ENCODE peak calls at places on chromosomes 1 and 21, in four cellular contexts. One of them, this sample, is unnamed. For H3K27me3, the result is how much of the 10 kb centered on the place peaks cover.

GRCh38 chr1:3352952-3353331 is 101.5 kb upstream of the ARHGEF16 start:
- DNase-seq in cardiac muscle cell: no peak
- DNase-seq in psoas muscle: no peak
- DNase-seq in GM23248: peak
- DNase-seq in this sample: no peak

GRCh38 chr1:219812491-219813221 is 115.7 kb downstream of the SLC30A10 start:
- DNase-seq in cardiac muscle cell: peak
- DNase-seq in psoas muscle: no peak
- DNase-seq in GM23248: peak
- DNase-seq in this sample: peak

GRCh38 chr1:24926596-24927249 is 3.4 kb downstream of the RUNX3 start:
- DNase-seq in cardiac muscle cell: peak
- DNase-seq in psoas muscle: no peak
- DNase-seq in GM23248: peak
- DNase-seq in this sample: no peak

GRCh38 chr1:85911742-85912141 is 203.5 kb upstream of the ZNHIT6 start:
- DNase-seq in cardiac muscle cell: no peak
- DNase-seq in psoas muscle: no peak
- DNase-seq in GM23248: peak
- DNase-seq in this sample: no peak

GRCh38 chr1:14300991-14301703 is 297.3 kb upstream of the KAZN start:
- DNase-seq in cardiac muscle cell: no peak
- DNase-seq in psoas muscle: peak
- DNase-seq in GM23248: no peak
- DNase-seq in this sample: no peak

GRCh38 chr1:204927673-204928641 is 57.3 kb downstream of the NFASC start:
- DNase-seq in cardiac muscle cell: no peak
- DNase-seq in psoas muscle: no peak
- DNase-seq in GM23248: no peak
- DNase-seq in this sample: peak

GRCh38 chr1:62528015-62528414 is 69.3 kb upstream of the ANGPTL3 start:
- DNase-seq in cardiac muscle cell: no peak
- DNase-seq in psoas muscle: no peak
- DNase-seq in GM23248: no peak
- DNase-seq in this sample: no peak

GRCh38 chr1:205456868-205457724 is 1.3 kb upstream of the BLACAT1 start:
- DNase-seq in cardiac muscle cell: peak
- DNase-seq in psoas muscle: no peak
- DNase-seq in GM23248: no peak
- DNase-seq in this sample: peak

GRCh38 chr1:202034683-202035462 is 24.5 kb downstream of the ELF3 start:
- DNase-seq in cardiac muscle cell: peak
- DNase-seq in psoas muscle: peak
- DNase-seq in GM23248: peak
- DNase-seq in this sample: peak

GRCh38 chr1:174206148-174206826 is 47.0 kb downstream of the RABGAP1L start:
- DNase-seq in cardiac muscle cell: no peak
- DNase-seq in psoas muscle: no peak
- DNase-seq in GM23248: peak
- DNase-seq in this sample: no peak

GRCh38 chr1:226349801-226350503 is 41.0 kb upstream of the LIN9 start:
- DNase-seq in cardiac muscle cell: no peak
- DNase-seq in psoas muscle: no peak
- DNase-seq in GM23248: no peak
- DNase-seq in this sample: no peak

GRCh38 chr1:77524038-77524437 is 158.4 kb downstream of the ZZZ3 start:
- DNase-seq in cardiac muscle cell: no peak
- DNase-seq in psoas muscle: no peak
- DNase-seq in GM23248: no peak
- DNase-seq in this sample: no peak

GRCh38 chr1:230208619-230209261 is 141.7 kb downstream of the GALNT2 start:
- DNase-seq in cardiac muscle cell: peak
- DNase-seq in psoas muscle: no peak
- DNase-seq in GM23248: no peak
- DNase-seq in this sample: no peak

GRCh38 chr1:25711555-25712298 is 88.3 kb upstream of the SELENON start:
- DNase-seq in cardiac muscle cell: no peak
- DNase-seq in psoas muscle: no peak
- DNase-seq in GM23248: peak
- DNase-seq in this sample: no peak

GRCh38 chr1:8090241-8090702 is 64.2 kb upstream of the ERRFI1 start:
- DNase-seq in cardiac muscle cell: no peak
- DNase-seq in psoas muscle: no peak
- DNase-seq in GM23248: peak
- DNase-seq in this sample: no peak

GRCh38 chr1:119873166-119874025 is 22.9 kb downstream of the ADAM30 start:
- DNase-seq in cardiac muscle cell: peak
- DNase-seq in psoas muscle: no peak
- DNase-seq in GM23248: peak
- DNase-seq in this sample: no peak

GRCh38 chr1:17568014-17568413 is 28.5 kb downstream of the ARHGEF10L start:
- DNase-seq in cardiac muscle cell: no peak
- DNase-seq in psoas muscle: no peak
- DNase-seq in GM23248: no peak
- DNase-seq in this sample: no peak

GRCh38 chr1:110462093-110462492 is 11.1 kb downstream of the PROK1 start:
- DNase-seq in cardiac muscle cell: no peak
- DNase-seq in psoas muscle: no peak
- DNase-seq in GM23248: no peak
- DNase-seq in this sample: no peak

GRCh38 chr1:4585705-4586104 is 68.7 kb upstream of the AJAP1 start:
- DNase-seq in cardiac muscle cell: no peak
- DNase-seq in psoas muscle: no peak
- DNase-seq in GM23248: no peak
- DNase-seq in this sample: no peak

DNA sequence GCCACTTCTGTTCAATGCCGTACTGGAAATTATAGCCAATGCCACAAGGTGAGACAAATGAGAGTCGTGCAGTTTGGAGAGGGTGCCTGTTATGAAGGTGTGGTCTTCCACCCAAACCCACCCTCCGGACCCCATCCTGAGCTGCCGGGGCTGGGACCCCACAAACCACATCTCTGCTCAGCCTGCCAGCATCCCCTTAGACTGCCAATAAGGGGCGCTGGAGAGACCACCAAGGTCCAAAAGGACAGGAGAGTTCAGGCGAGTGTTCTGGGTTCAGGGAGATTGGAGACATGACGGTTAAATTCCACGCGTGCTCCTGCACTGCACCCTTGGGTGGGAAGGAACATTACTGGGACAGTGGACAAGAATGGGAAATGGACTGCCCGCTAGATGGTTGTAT is 48.7 kb upstream of the COL18A1 start:
- DNase-seq in cardiac muscle cell: no peak
- DNase-seq in psoas muscle: no peak
- DNase-seq in GM23248: no peak
- DNase-seq in this sample: no peak
- H3K27ac ChIP-seq in cardiac muscle cell: no peak
- H3K27ac ChIP-seq in psoas muscle: peak
- H3K27ac ChIP-seq in GM23248: no peak
- H3K27ac ChIP-seq in this sample: no peak

GRCh38 chr1:32427264-32427963 is 33.2 kb upstream of the BSDC1 start:
- DNase-seq in cardiac muscle cell: no peak
- DNase-seq in psoas muscle: no peak
- DNase-seq in GM23248: no peak
- DNase-seq in this sample: no peak
- H3K27me3 ChIP-seq in cardiac muscle cell: under half
- H3K27me3 ChIP-seq in psoas muscle: under half
- H3K27me3 ChIP-seq in GM23248: half or more
- H3K27me3 ChIP-seq in this sample: under half

GRCh38 chr1:152510503-152510902 is at the start of gene LCE5A:
- DNase-seq in cardiac muscle cell: no peak
- DNase-seq in psoas muscle: no peak
- DNase-seq in GM23248: no peak
- DNase-seq in this sample: no peak

GRCh38 chr1:152514715-152515453 is 602 bp downstream of the CRCT1 start:
- DNase-seq in cardiac muscle cell: no peak
- DNase-seq in psoas muscle: no peak
- DNase-seq in GM23248: peak
- DNase-seq in this sample: no peak

GRCh38 chr1:152513081-152513480 is 1.2 kb upstream of the CRCT1 start:
- DNase-seq in cardiac muscle cell: no peak
- DNase-seq in psoas muscle: no peak
- DNase-seq in GM23248: no peak
- DNase-seq in this sample: no peak

GRCh38 chr1:152515454-152515823 is 1.2 kb downstream of the CRCT1 start:
- DNase-seq in cardiac muscle cell: no peak
- DNase-seq in psoas muscle: no peak
- DNase-seq in GM23248: peak
- DNase-seq in this sample: no peak

DNA sequence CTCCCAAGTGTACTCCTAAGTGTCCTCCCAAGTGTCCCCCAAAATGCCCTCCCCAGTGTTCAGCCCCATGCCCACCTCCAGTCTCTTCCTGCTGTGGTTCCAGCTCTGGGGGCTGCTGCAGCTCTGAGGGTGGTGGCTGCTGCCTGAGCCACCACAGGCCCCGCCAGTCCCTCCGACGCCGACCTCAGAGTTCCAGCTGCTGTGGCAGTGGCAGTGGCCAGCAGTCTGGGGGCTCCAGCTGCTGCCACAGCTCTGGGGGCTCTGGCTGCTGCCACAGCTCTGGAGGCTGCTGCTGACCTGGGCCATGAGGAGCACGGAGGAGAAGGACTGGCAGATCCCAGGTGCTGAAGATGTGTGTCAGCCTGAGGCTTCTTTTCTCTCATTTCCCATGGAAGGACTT is 993 bp downstream of the LCE5A start:
- DNase-seq in cardiac muscle cell: no peak
- DNase-seq in psoas muscle: no peak
- DNase-seq in GM23248: no peak
- DNase-seq in this sample: no peak
- H3K27ac ChIP-seq in cardiac muscle cell: no peak
- H3K27ac ChIP-seq in psoas muscle: no peak
- H3K27ac ChIP-seq in GM23248: no peak
- H3K27ac ChIP-seq in this sample: no peak

GRCh38 chr1:41285818-41286217 is 43.7 kb upstream of the SCMH1 start:
- DNase-seq in cardiac muscle cell: no peak
- DNase-seq in psoas muscle: no peak
- DNase-seq in GM23248: no peak
- DNase-seq in this sample: no peak
- H3K27me3 ChIP-seq in cardiac muscle cell: under half
- H3K27me3 ChIP-seq in psoas muscle: under half
- H3K27me3 ChIP-seq in GM23248: half or more
- H3K27me3 ChIP-seq in this sample: under half

GRCh38 chr1:39394598-39394997 is 96.8 kb upstream of the BMP8A start:
- DNase-seq in cardiac muscle cell: no peak
- DNase-seq in psoas muscle: no peak
- DNase-seq in GM23248: no peak
- DNase-seq in this sample: no peak

GRCh38 chr1:39396671-39397070 is 94.8 kb upstream of the BMP8A start:
- DNase-seq in cardiac muscle cell: no peak
- DNase-seq in psoas muscle: no peak
- DNase-seq in GM23248: no peak
- DNase-seq in this sample: no peak

GRCh38 chr1:39393645-39394044 is 97.8 kb upstream of the BMP8A start:
- DNase-seq in cardiac muscle cell: no peak
- DNase-seq in psoas muscle: no peak
- DNase-seq in GM23248: no peak
- DNase-seq in this sample: no peak

GRCh38 chr1:39394059-39394458 is 97.4 kb upstream of the BMP8A start:
- DNase-seq in cardiac muscle cell: no peak
- DNase-seq in psoas muscle: no peak
- DNase-seq in GM23248: no peak
- DNase-seq in this sample: no peak

DNA sequence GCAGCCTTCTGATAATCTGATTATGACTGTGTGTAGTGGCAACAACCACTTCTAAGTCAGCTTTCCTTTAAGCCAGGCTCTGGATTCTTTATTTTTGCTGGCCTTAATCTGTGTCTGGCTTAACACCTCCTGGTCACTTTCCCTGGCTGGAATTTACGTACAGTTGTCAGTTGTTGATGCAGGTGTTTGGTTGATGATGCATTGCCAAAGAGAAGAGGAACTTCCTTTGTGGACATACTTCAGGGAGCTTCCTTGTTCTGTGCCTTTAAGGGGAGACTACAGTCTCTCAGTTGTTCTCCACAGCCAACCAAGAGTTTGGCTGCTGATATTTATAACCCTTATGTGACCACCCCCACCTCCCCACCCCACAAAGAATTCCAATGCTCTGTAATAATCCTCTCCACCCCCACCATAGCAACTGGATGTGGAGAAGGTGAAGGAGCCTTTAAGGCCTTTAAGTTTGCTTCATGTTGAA is 96.0 kb upstream of the BMP8A start:
- DNase-seq in cardiac muscle cell: peak
- DNase-seq in psoas muscle: no peak
- DNase-seq in GM23248: peak
- DNase-seq in this sample: peak
- H3K27ac ChIP-seq in cardiac muscle cell: peak
- H3K27ac ChIP-seq in psoas muscle: peak
- H3K27ac ChIP-seq in GM23248: peak
- H3K27ac ChIP-seq in this sample: no peak

GRCh38 chr21:45496151-45496967 is 45.9 kb downstream of the SLC19A1 start:
- DNase-seq in cardiac muscle cell: no peak
- DNase-seq in psoas muscle: peak
- DNase-seq in GM23248: no peak
- DNase-seq in this sample: no peak
- H3K27me3 ChIP-seq in cardiac muscle cell: under half
- H3K27me3 ChIP-seq in psoas muscle: under half
- H3K27me3 ChIP-seq in GM23248: under half
- H3K27me3 ChIP-seq in this sample: under half

GRCh38 chr1:107899655-107900054 is 65.3 kb downstream of the VAV3 start:
- DNase-seq in cardiac muscle cell: no peak
- DNase-seq in psoas muscle: no peak
- DNase-seq in GM23248: no peak
- DNase-seq in this sample: no peak

GRCh38 chr1:107900083-107900945 is 64.7 kb downstream of the VAV3 start:
- DNase-seq in cardiac muscle cell: no peak
- DNase-seq in psoas muscle: no peak
- DNase-seq in GM23248: no peak
- DNase-seq in this sample: no peak

GRCh38 chr1:107897428-107898339 is 67.3 kb downstream of the VAV3 start:
- DNase-seq in cardiac muscle cell: no peak
- DNase-seq in psoas muscle: no peak
- DNase-seq in GM23248: no peak
- DNase-seq in this sample: no peak

GRCh38 chr1:107895403-107896181 is 69.4 kb downstream of the VAV3 start:
- DNase-seq in cardiac muscle cell: no peak
- DNase-seq in psoas muscle: no peak
- DNase-seq in GM23248: no peak
- DNase-seq in this sample: no peak

GRCh38 chr1:107896946-107897345 is 68.0 kb downstream of the VAV3 start:
- DNase-seq in cardiac muscle cell: no peak
- DNase-seq in psoas muscle: no peak
- DNase-seq in GM23248: no peak
- DNase-seq in this sample: no peak
- H3K27ac ChIP-seq in cardiac muscle cell: no peak
- H3K27ac ChIP-seq in psoas muscle: no peak
- H3K27ac ChIP-seq in GM23248: no peak
- H3K27ac ChIP-seq in this sample: no peak